ENCODE peak calls at places on chromosomes 11 and 22, in five cellular contexts. F, A, Y, J and T are unnamed samples.

GRCh38 chr11:67389477-67389876 is 2.3 kb upstream of the RAD9A start:
- DNase-seq in F (peak; percentile 75), A (peak; percentile 75), Y (no peak), J (peak; percentile 67), T (peak; percentile 93)

GRCh38 chr11:134237557-134237922 is 13.1 kb downstream of the VPS26B start:
- DNase-seq in J (no peak), Y (no peak), A (no peak), F (no peak), T (no peak)

GRCh38 chr11:6825333-6825744 is 20.1 kb upstream of the OR10A5 start:
- DNase-seq in Y (no peak), A (no peak), J (peak; percentile 49), F (no peak), T (no peak)

GRCh38 chr11:7208391-7208790 is 43.3 kb upstream of the SYT9 start:
- DNase-seq in A (no peak), F (no peak), J (no peak), Y (no peak), T (no peak)

GRCh38 chr22:32020117-32020516 is 22.9 kb upstream of the SLC5A1 start:
- DNase-seq in Y (peak; percentile 16), J (no peak), F (no peak), A (peak; percentile 89), T (no peak)

GRCh38 chr11:76801736-76802135 is 18.6 kb downstream of the TSKU start:
- DNase-seq in Y (no peak), A (peak; percentile 19), J (no peak), F (no peak), T (no peak)

GRCh38 chr11:117097567-117098268 is 510 bp downstream of the SIK3 start:
- DNase-seq in A (peak; percentile 33), J (peak; percentile 61), F (peak; percentile 82), Y (peak; percentile 42), T (peak; percentile 79)

GRCh38 chr11:68372114-68372513 is 59.7 kb downstream of the LRP5 start:
- DNase-seq in F (no peak), J (no peak), A (no peak), Y (no peak), T (no peak)

GRCh38 chr11:29260939-29261705 is 755.7 kb downstream of the KCNA4 start:
- DNase-seq in A (peak; percentile 92), Y (peak; percentile 66), F (no peak), J (peak; percentile 60), T (no peak)

GRCh38 chr11:66081505-66081904 is 11.4 kb downstream of the PACS1 start:
- DNase-seq in F (no peak), J (no peak), Y (peak; percentile 44), A (peak; percentile 91), T (no peak)

GRCh38 chr11:96464695-96465307 is 75.0 kb downstream of the JRKL start:
- DNase-seq in J (peak; percentile 88), Y (peak; percentile 64), F (peak; percentile 61), A (peak; percentile 90), T (no peak)

GRCh38 chr11:116832350-116833290 is 2.9 kb downstream of the APOC3 start:
- DNase-seq in Y (no peak), J (no peak), A (peak; percentile 34), F (no peak), T (no peak)

GRCh38 chr11:104183572-104183971 is 19.6 kb upstream of the PDGFD start:
- DNase-seq in J (no peak), F (no peak), Y (no peak), A (no peak), T (no peak)

GRCh38 chr11:13216019-13217006 is 61.3 kb upstream of the BMAL1 start:
- DNase-seq in Y (peak; percentile 66), J (peak; percentile 95), A (peak; percentile 94), F (no peak), T (peak; percentile 86)

GRCh38 chr22:49322861-49323622 is 504.6 kb downstream of the BRD1 start:
- DNase-seq in Y (no peak), J (no peak), F (peak; percentile 8), A (no peak), T (peak; percentile 25)

GRCh38 chr11:19466314-19466713 is 225.6 kb upstream of the E2F8 start:
- DNase-seq in J (no peak), A (no peak), F (no peak), Y (no peak), T (no peak)

GRCh38 chr11:74380746-74381439 is 17.3 kb downstream of the PGM2L1 start:
- DNase-seq in A (peak; percentile 73), Y (no peak), F (no peak), J (no peak), T (no peak)

GRCh38 chr11:8203980-8204379 is 35.2 kb upstream of the RIC3 start:
- DNase-seq in J (no peak), A (no peak), Y (no peak), F (no peak), T (peak; percentile 22)

GRCh38 chr11:77503006-77503405 is 29.1 kb upstream of the PAK1 start:
- DNase-seq in A (peak; percentile 56), F (peak; percentile 54), J (no peak), Y (no peak), T (no peak)

GRCh38 chr11:79864882-79865281 is 424.1 kb upstream of the TENM4 start:
- DNase-seq in A (peak; percentile 55), F (no peak), J (no peak), Y (no peak), T (no peak)

GRCh38 chr22:27113211-27114030 is 456.0 kb downstream of the MIAT start:
- DNase-seq in A (peak; percentile 70), F (no peak), J (peak; percentile 83), Y (peak; percentile 86), T (no peak)

GRCh38 chr11:92728628-92729027 is 240.8 kb upstream of the MTNR1B start:
- DNase-seq in J (peak; percentile 6), A (no peak), Y (no peak), F (no peak), T (no peak)

GRCh38 chr11:57515332-57516060 is at the start of gene SLC43A1:
- DNase-seq in Y (peak; percentile 69), A (peak; percentile 46), F (peak; percentile 74), J (no peak), T (peak; percentile 72)

GRCh38 chr11:106086135-106086534 is 8.7 kb downstream of the AASDHPPT start:
- DNase-seq in J (no peak), A (no peak), Y (no peak), F (no peak), T (no peak)

GRCh38 chr11:86803136-86803535 is 2.8 kb downstream of the PRSS23 start:
- DNase-seq in Y (no peak), J (no peak), F (no peak), A (no peak), T (no peak)

GRCh38 chr11:64802370-64803162 is 448 bp downstream of the MAP4K2 start:
- DNase-seq in F (peak; percentile 61), A (no peak), Y (no peak), J (peak; percentile 17), T (no peak)

GRCh38 chr11:64805481-64805880 is 2.5 kb upstream of the MAP4K2 start:
- DNase-seq in J (no peak), A (no peak), F (no peak), Y (no peak), T (no peak)

GRCh38 chr11:64803846-64804345 is 882 bp upstream of the MAP4K2 start:
- DNase-seq in Y (no peak), A (no peak), F (no peak), J (peak; percentile 82), T (peak; percentile 87)

GRCh38 chr11:64803163-64803845 is at the start of gene MAP4K2:
- DNase-seq in A (peak; percentile 93), Y (peak; percentile 74), J (peak; percentile 95), F (peak; percentile 98), T (peak; percentile 94)

GRCh38 chr11:64804346-64805210 is 1.6 kb upstream of the MAP4K2 start:
- DNase-seq in A (no peak), F (no peak), J (peak; percentile 44), Y (no peak), T (peak; percentile 78)
- H3K9ac ChIP-seq in A (no peak overlapping the region), F (no peak overlapping the region), J (peak overlapping the region; percentile 46), Y (no peak overlapping the region), T (no peak overlapping the region)

GRCh38 chr11:34354782-34355181 is 3.0 kb downstream of the ABTB2 start:
- DNase-seq in Y (no peak), F (no peak), J (no peak), A (peak; percentile 27), T (no peak)
- H3K4me3 ChIP-seq in Y (no peak overlapping the region), F (no peak overlapping the region), J (no peak overlapping the region), A (no peak overlapping the region), T (peak overlapping the region; percentile 90)

DNA sequence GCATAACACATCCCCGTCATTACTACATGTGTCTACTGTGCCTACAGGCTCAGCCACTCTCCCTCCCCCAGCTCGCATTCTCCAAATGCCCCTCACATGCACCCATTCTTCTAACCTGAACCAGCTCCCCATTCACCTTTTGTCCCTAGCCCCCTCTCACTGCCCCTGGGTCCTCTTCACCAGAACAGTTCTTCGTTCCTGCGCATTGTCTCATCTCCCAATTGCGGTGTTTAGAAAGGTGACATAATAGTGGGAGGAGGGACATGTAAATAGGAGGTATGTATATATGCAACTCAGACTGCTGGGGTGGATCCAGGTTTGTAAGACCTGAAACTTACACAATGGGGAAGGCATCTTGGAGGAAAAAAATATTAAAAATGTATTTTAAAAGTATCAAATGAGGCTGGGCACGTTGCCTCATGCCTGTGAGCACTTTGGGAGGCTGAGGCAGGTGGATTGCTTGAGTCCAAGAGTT is 4.7 kb upstream of the VSIG2 start:
- DNase-seq in F (no peak), A (no peak), Y (no peak), J (no peak), T (peak; percentile 29)
- H3K4me1 ChIP-seq in F (no peaks in the 10 kb centered on the region), A (peaks cover 33% of the 10 kb centered on the region), Y (peaks cover 62% of the 10 kb centered on the region), J (peaks cover 7% of the 10 kb centered on the region), T (no peaks in the 10 kb centered on the region)

GRCh38 chr11:119340335-119341221 is at the start of gene C1QTNF5:
- DNase-seq in Y (peak; percentile 95), F (peak; percentile 83), A (no peak), J (peak; percentile 48), T (peak; percentile 79)
- H3K9ac ChIP-seq in Y (peak within 1 kb of the TSS; percentile 75), F (no peak within 1 kb of the TSS), A (no peak within 1 kb of the TSS), J (peak within 1 kb of the TSS; percentile 68), T (no peak within 1 kb of the TSS)

DNA sequence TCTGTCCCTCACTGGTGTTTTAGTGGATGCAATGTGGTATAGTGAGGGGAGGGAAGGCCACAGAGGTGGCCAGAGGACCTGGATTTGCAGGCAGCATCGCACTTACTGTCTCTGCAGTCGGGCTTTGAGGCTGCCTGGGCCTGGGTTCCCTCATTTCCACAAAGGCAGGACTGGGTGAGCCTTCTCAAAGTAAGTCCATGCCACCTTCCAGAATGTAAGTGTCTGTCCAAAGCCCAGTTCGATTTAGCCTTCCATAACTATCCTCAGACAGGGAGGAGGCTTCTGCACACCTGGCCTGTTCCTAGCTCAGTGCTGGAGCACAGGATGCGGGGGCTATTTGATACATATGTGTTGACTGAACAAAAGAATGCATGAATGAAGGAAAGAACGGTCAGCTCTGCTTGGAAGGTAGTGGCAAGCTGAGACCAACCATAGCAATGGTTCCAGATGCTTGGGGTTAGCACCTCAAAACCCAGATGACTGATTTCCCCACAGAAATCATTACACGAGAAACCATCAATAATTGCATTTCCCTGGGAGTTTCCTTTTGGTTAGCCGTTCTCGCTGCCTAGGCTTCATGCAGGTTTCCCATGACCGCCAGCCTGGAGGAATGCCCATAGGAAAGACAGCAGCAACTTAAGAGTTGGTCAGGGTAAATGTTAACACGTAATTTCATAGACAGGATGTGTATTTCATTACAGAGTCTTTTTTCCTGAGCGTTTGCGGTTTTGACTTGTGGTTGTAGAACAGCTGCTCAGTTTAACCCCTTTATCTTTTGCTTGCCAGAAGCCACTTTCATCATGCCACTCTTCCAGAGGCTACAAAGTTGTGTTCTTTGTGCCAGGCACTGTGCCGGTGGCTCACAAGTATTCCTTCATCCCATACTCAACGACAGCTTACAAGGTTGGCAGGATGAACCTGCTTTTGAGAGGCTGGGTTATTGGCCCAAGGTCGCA is 2.7 kb downstream of the IL17RA start:
- DNase-seq in J (no peak), Y (no peak), F (no peak), A (no peak), T (peak; percentile 35)
- H3K4me3 ChIP-seq in J (no peak overlapping the region), Y (no peak overlapping the region), F (no peak overlapping the region), A (no peak overlapping the region), T (peak overlapping the region; percentile 78)

GRCh38 chr11:38043060-38043459 is 1445.0 kb upstream of the RAG2 start:
- DNase-seq in J (no peak), Y (no peak), A (no peak), F (no peak), T (no peak)

GRCh38 chr11:38038777-38039176 is 1440.7 kb upstream of the RAG2 start:
- DNase-seq in J (no peak), A (no peak), Y (no peak), F (no peak), T (no peak)
- H3K4me1 ChIP-seq in J (no peaks in the 10 kb centered on the region), A (no peaks in the 10 kb centered on the region), Y (no peaks in the 10 kb centered on the region), F (no peaks in the 10 kb centered on the region), T (no peaks in the 10 kb centered on the region)